ENCODE peak calls at places on chromosomes 13 and 19, in eight cellular contexts. M is hippocampal formation; Z is RPMI8226; U is DMS153; J is aorta; V is NCI-H1417 treated with DMSO at 0.1 percent for 48 hours; H is effector CD4-positive, alpha-beta T cell; W is breast epithelium. A is an unnamed sample.

GRCh38 chr13:32261567-32261966 is 53.6 kb downstream of the ZAR1L start:
- DNase-seq in J (peak; percentile 77), H (no peak), W (no peak), M (peak; percentile 9), Z (no peak), U (peak; percentile 7), V (no peak), A (no peak)

GRCh38 chr13:111184685-111185401 is 69.7 kb downstream of the ARHGEF7 start:
- DNase-seq in Z (no peak), W (no peak), J (no peak), V (no peak), H (no peak), U (peak; percentile 65), M (no peak), A (no peak)

GRCh38 chr13:44578064-44578394 is 1.9 kb upstream of the TSC22D1 start:
- DNase-seq in W (no peak), J (no peak), H (no peak), M (peak; percentile 38), V (no peak), Z (no peak), U (no peak), A (no peak)

GRCh38 chr13:50126378-50127016 is 111.3 kb downstream of the KCNRG start:
- DNase-seq in V (peak; percentile 62), H (peak; percentile 14), Z (peak; percentile 51), M (no peak), U (peak; percentile 18), W (no peak), J (no peak), A (no peak)

GRCh38 chr13:37319041-37319443 is 213.6 kb upstream of the CSNK1A1L start:
- DNase-seq in Z (no peak), V (no peak), J (no peak), M (no peak), H (no peak), U (no peak), W (no peak), A (no peak)

GRCh38 chr13:73880365-73880764 is 253.8 kb downstream of the KLF12 start:
- DNase-seq in V (no peak), W (no peak), Z (no peak), U (no peak), J (no peak), H (no peak), M (no peak), A (no peak)

GRCh38 chr19:34962945-34963530 is 991 bp downstream of the ZNF792 start:
- DNase-seq in M (no peak), Z (no peak), V (no peak), U (no peak), W (no peak), H (no peak), J (no peak), A (no peak)

GRCh38 chr19:18764591-18765051 is 26.5 kb downstream of the COMP start:
- DNase-seq in U (no peak), V (no peak), W (no peak), Z (peak; percentile 81), J (no peak), H (no peak), M (no peak), A (no peak)

GRCh38 chr13:111967572-111968201 is 99.3 kb upstream of the SOX1 start:
- DNase-seq in W (no peak), V (no peak), H (no peak), U (no peak), Z (no peak), M (peak; percentile 63), J (no peak), A (peak; percentile 53)

GRCh38 chr19:46056536-46056935 is 15.7 kb upstream of the IGFL4 start:
- DNase-seq in W (no peak), J (no peak), U (no peak), H (no peak), Z (no peak), V (no peak), M (no peak), A (no peak)

GRCh38 chr19:11414544-11414943 is 4.6 kb downstream of the RGL3 start:
- DNase-seq in M (no peak), H (no peak), Z (no peak), V (no peak), U (no peak), J (no peak), W (no peak), A (no peak)

GRCh38 chr19:1446713-1447564 is 3.0 kb upstream of the APC2 start:
- DNase-seq in V (no peak), Z (peak; percentile 41), W (no peak), H (peak; percentile 21), J (no peak), U (no peak), M (no peak), A (no peak)

GRCh38 chr19:12544401-12544876 is 6.8 kb downstream of the ZNF564 start:
- DNase-seq in W (no peak), U (no peak), V (no peak), H (no peak), M (no peak), J (no peak), Z (no peak), A (no peak)

GRCh38 chr19:39746836-39747529 is 9.2 kb upstream of the CLC start:
- DNase-seq in V (no peak), J (no peak), Z (no peak), H (no peak), M (no peak), W (no peak), U (no peak), A (no peak)

GRCh38 chr19:31503211-31503610 is 154.0 kb upstream of the TSHZ3 start:
- DNase-seq in U (no peak), W (no peak), M (no peak), J (no peak), Z (no peak), H (no peak), V (no peak), A (no peak)

GRCh38 chr19:679418-680286 is 3.5 kb downstream of the FSTL3 start:
- DNase-seq in Z (peak; percentile 61), W (peak; percentile 55), M (no peak), J (peak; percentile 93), V (no peak), U (no peak), H (no peak), A (peak; percentile 75)

GRCh38 chr19:16737909-16738308 is 18.3 kb downstream of the NWD1 start:
- DNase-seq in H (no peak), M (no peak), J (no peak), U (peak; percentile 55), Z (peak; percentile 59), V (no peak), W (no peak), A (no peak)

GRCh38 chr13:49810825-49811526 is 18.5 kb upstream of the KPNA3 start:
- DNase-seq in W (no peak), J (no peak), U (no peak), M (no peak), H (no peak), Z (no peak), V (no peak), A (no peak)

GRCh38 chr19:7736148-7736547 is 4.2 kb upstream of the CLEC4G start:
- DNase-seq in Z (no peak), V (no peak), M (no peak), J (no peak), W (no peak), U (no peak), H (no peak), A (no peak)

GRCh38 chr13:30043631-30043925 is 193.2 kb upstream of the UBL3 start:
- DNase-seq in J (no peak), Z (no peak), M (no peak), H (no peak), V (no peak), W (no peak), U (no peak), A (no peak)

GRCh38 chr13:99288069-99288468 is 19.1 kb downstream of the GPR183 start:
- DNase-seq in W (no peak), Z (no peak), H (no peak), J (no peak), V (no peak), M (no peak), U (no peak), A (no peak)

GRCh38 chr13:98563071-98563470 is 13.8 kb downstream of the STK24 start:
- DNase-seq in Z (no peak), U (no peak), J (no peak), M (no peak), W (no peak), V (no peak), H (peak; percentile 45), A (no peak)

GRCh38 chr19:31110331-31110730 is 238.9 kb downstream of the TSHZ3 start:
- DNase-seq in V (no peak), W (no peak), M (no peak), J (no peak), Z (no peak), U (no peak), H (no peak), A (no peak)

A was measured in frontal cortex.